ENCODE peak calls at places on chromosomes 16 and 17, in four cellular contexts. X is T-helper 9 cell, E is astrocyte of the spinal cord, N is NCI-H69. F is an unnamed sample.
A peak's percentile ranks its signal among the peaks of the same experiment; 100 is the strongest.

GRCh38 chr17:75135946-75136345 is 4.4 kb upstream of the NT5C start:
- DNase-seq in E (no peak), N (no peak), X (no peak), F (no peak)

GRCh38 chr16:22373662-22374310 is 633 bp downstream of the CDR2 start:
- DNase-seq in N (peak; percentile 72), E (peak; percentile 40), X (peak; percentile 31), F (no peak)

GRCh38 chr17:47324224-47325020 is 667 bp downstream of the EFCAB13 start:
- DNase-seq in E (peak; percentile 50), N (peak; percentile 76), X (peak; percentile 40), F (peak; percentile 62)

GRCh38 chr17:56558088-56558487 is 35.4 kb upstream of the NOG start:
- DNase-seq in E (no peak), X (no peak), N (no peak), F (no peak)

GRCh38 chr17:77916771-77917481 is 41.6 kb upstream of the TNRC6C start:
- DNase-seq in E (no peak), N (peak; percentile 14), X (no peak), F (no peak)

GRCh38 chr16:86517652-86518258 is 7.4 kb downstream of the FOXF1 start:
- DNase-seq in N (peak; percentile 19), E (peak; percentile 68), X (no peak), F (no peak)

GRCh38 chr17:30199600-30199999 is 35.9 kb downstream of the SLC6A4 start:
- DNase-seq in X (no peak), E (no peak), N (no peak), F (no peak)

GRCh38 chr17:7704601-7705268 is at the start of gene EFNB3:
- DNase-seq in N (peak; percentile 84), E (peak; percentile 13), X (no peak), F (no peak)

GRCh38 chr17:76353004-76353598 is 615 bp downstream of the PRPSAP1 start:
- DNase-seq in N (peak; percentile 64), X (peak; percentile 4), E (no peak), F (no peak)

GRCh38 chr16:86789621-86790051 is 211.3 kb downstream of the FOXL1 start:
- DNase-seq in N (no peak), X (no peak), E (peak; percentile 17), F (no peak)

GRCh38 chr17:8474826-8475225 is 39.1 kb downstream of the NDEL1 start:
- DNase-seq in X (no peak), E (no peak), N (no peak), F (no peak)

GRCh38 chr17:57388326-57388725 is 132.0 kb downstream of the MSI2 start:
- DNase-seq in X (no peak), E (no peak), N (no peak), F (no peak)